ENCODE peak calls at places on chromosome 4, in four cellular contexts. B is mucosa of descending colon, W is adrenal gland, J is nephron progenitor cell. A is an unnamed sample.
A peak's percentile ranks its signal among the peaks of the same experiment; 100 is the strongest.

GRCh38 chr4:69965628-69966027 is at the start of gene CSN2:
- DNase-seq in W (no peak), B (no peak), J (no peak), A (no peak)

GRCh38 chr4:8281519-8282133 is 12.1 kb downstream of the HTRA3 start:
- DNase-seq in J (no peak), W (peak; percentile 52), B (peak; percentile 50), A (no peak)

GRCh38 chr4:94508841-94509240 is 57.1 kb downstream of the PDLIM5 start:
- DNase-seq in W (no peak), B (no peak), J (no peak), A (no peak)

GRCh38 chr4:168474660-168475320 is 5.5 kb downstream of the DDX60L start:
- DNase-seq in J (no peak), B (no peak), W (no peak), A (no peak)

GRCh38 chr4:30555778-30556177 is 164.4 kb upstream of the PCDH7 start:
- DNase-seq in W (no peak), J (no peak), B (no peak), A (no peak)

GRCh38 chr4:96056346-96056934 is 216.5 kb downstream of the PDHA2 start:
- DNase-seq in W (no peak), J (no peak), B (no peak), A (no peak)

GRCh38 chr4:26583538-26583864 is 383 bp upstream of the TBC1D19 start:
- DNase-seq in J (no peak), W (no peak), B (no peak), A (no peak)

GRCh38 chr4:38075370-38076152 is 115.4 kb downstream of the PTTG2 start:
- DNase-seq in W (no peak), J (no peak), B (no peak), A (peak; percentile 28)

GRCh38 chr4:1191621-1192020 is 19.2 kb upstream of the SPON2 start:
- DNase-seq in W (no peak), J (no peak), B (peak; percentile 39), A (no peak)

DNA sequence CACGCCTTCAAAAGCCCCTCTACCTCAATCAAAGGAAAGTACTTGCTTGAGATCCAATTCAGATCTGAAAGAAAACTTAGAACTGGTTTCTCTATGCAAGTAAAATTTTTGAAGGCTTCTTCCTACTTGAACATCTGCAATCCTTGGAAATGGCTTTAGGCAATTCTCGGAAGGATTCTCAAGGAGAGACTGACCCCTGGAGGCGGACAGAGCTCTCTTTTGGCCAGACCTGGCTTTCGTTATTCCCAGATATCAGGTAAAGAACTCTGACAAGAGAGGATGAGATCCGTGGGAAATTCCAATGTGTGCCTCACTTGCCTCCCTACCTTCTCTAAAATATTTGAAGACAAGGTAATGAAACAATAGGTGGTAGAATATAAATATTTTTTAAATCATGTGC is 670.3 kb upstream of the FAM241A start:
- DNase-seq in J (peak; percentile 51), W (no peak), B (peak; percentile 56), A (no peak)
- TF ChIP-seq CTCF in J (peak; percentile 55), W (no peak), B (no peak), A (no peak)

DNA sequence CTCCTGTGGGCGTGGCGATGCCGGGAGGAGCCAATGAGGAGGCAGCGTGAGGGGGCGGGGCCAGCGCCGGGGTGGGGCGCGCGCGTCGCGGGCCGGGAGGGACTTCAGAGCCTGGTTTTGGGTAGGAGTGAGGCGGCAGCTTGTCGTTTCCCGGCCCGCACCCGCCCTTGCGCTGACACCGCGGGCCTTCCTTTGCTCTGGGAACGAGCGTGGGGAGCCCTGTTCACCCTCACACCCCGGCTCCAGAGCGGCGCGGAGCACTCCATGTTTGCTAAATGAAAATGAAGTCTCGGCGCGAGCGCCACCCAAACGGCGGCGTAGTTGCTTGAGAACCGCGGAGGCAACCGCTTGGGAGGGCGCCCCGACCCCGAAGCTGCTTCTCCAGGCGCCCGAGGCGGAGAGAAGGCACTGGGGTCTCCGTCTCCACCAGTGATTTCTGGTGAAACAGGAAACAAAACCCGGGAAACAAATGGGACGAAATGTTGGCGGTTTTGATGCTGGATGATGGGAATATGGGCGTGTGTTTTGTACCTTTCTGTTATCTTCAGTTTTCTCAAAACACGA is 497 bp upstream of the GRPEL1 start:
- DNase-seq in J (no peak), W (no peak), B (no peak), A (no peak)
- TF ChIP-seq CTCF in J (no peak), W (no peak), B (no peak), A (peak; percentile 11)

DNA sequence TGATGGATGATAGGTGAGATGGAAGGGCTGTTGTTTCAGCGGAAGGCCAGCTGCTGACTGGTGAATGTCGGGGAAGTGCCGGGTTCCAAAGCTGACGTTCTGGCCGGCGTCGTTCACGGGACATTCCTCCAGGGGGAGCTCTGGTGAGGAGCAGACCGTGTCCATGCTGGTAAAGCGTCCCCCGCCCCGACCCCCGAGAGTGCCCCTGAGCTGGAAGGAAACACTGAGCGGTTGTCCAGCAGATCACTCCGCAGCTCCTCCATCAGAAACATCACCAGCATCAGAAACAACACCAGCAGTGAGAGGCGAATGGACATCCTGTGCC is 18.6 kb upstream of the ADRA2C start:
- DNase-seq in B (no peak), J (peak; percentile 73), W (no peak), A (no peak)
- TF ChIP-seq CTCF in B (no peak), J (peak; percentile 56), W (peak; percentile 28), A (peak; percentile 14)

GRCh38 chr4:15695240-15695699 is 7.6 kb upstream of the BST1 start:
- DNase-seq in J (no peak), W (no peak), B (no peak), A (no peak)
- TF ChIP-seq CTCF in J (no peak), W (no peak), B (no peak), A (no peak)

DNA sequence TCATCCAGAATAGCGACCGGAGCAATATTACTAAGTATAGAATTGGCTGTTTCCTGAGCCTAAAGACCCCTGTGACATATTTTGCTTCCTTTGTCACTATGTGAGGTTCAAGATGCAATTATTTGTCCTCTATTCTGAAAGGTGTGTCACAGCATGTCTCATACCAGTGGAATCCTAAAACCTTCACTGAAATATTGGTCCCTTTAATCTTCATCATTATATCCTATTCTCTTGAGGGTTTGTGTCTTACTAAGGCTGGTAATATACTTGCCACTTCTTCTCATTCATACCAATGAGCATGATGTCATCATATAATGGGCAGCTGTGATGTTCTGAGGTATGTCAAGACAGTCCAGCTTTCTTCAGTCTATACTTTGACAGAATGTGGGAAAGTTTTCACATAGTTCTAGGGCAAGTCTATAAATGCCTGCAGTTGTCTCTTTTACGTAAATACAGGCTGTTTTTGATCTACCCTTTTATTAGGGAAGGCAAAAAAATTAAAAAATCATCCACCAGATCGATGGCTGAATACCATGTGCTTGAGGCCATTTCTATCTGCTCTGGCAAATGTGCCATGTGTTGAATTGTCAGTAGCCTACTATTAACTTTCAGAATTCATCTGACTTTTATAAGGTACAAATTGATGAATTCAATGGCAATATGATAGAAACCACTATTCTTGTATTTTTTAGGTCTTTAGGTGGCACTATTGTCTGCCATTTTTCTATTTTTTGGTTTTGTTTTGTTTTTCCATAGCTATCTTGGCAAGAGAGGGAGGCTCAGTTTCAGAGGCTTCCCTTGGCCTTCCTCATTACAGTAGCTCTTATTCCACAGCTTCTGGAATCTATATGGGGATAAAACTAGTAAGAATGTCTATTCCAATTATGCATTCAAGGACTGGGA is 209.0 kb downstream of the PPARGC1A start:
- DNase-seq in B (no peak), J (no peak), W (no peak), A (no peak)
- TF ChIP-seq CTCF in B (no peak), J (no peak), W (peak; percentile 33), A (no peak)

DNA sequence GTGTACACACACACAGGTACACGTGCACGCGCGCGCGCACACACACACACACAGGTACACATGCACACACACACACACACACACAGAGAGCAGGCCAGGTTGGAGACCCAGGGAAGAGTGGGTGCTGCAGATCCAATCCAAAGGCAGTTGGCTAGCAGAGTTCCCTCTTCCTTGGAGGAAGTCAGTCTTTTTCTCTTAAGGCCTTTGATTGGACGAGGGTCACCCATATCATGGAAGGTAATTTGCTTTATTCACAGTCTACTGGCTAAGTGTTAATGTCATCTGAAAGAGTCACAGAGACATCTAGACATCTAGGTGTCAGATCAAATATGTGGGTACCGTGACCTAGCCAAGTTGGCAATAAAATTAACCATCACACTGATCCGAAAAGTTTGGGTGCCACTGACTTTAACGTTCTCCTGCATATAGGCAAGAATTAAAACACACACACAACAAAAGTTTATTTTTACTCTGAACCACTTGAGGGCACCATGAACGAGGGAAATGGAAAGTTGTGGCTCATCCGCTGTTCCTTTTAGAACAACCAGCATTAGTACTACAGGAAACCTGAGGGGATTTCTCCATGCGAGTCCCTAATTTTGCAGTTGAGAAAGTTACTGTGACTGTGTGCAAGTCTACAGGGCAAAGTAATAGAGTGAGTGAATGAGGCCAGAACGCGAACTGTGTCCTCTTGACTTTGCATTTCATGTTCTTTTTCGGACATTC is 66.0 kb upstream of the STOX2 start:
- DNase-seq in J (no peak), W (no peak), B (no peak), A (no peak)
- TF ChIP-seq CTCF in J (no peak), W (peak; percentile 25), B (no peak), A (no peak)

A was measured in GM20000.